ENCODE peak calls at places on chromosomes 3 and 15, in eight cellular contexts. T, S, D, L, G, I, Z and B are unnamed samples.

GRCh38 chr3:155334897-155335883 is 41.7 kb upstream of the STRIT1 start:
- DNase-seq in T (no peak), S (no peak), D (peak; percentile 28), L (peak; percentile 98), G (no peak), I (no peak), Z (no peak), B (no peak)

GRCh38 chr3:117788086-117788485 is 1078.5 kb downstream of the TUSC7 start:
- DNase-seq in T (no peak), S (peak; percentile 66), D (peak; percentile 65), L (no peak), G (no peak), I (no peak), Z (no peak), B (peak; percentile 75)

GRCh38 chr15:42106278-42106677 is 11.9 kb upstream of the PLA2G4D start:
- DNase-seq in T (no peak), S (no peak), D (no peak), L (no peak), G (no peak), I (peak; percentile 18), Z (no peak), B (no peak)

GRCh38 chr15:40064231-40064894 is 25.4 kb upstream of the SRP14 start:
- DNase-seq in T (no peak), S (peak; percentile 62), D (peak; percentile 98), L (no peak), G (no peak), I (no peak), Z (no peak), B (peak; percentile 91)

GRCh38 chr3:18111702-18112311 is 313.3 kb downstream of the SATB1 start:
- DNase-seq in T (peak; percentile 12), S (no peak), D (no peak), L (peak; percentile 68), G (no peak), I (no peak), Z (peak; percentile 19), B (peak; percentile 50)

GRCh38 chr3:128348805-128349531 is 117.7 kb downstream of the DNAJB8 start:
- DNase-seq in T (no peak), S (no peak), D (no peak), L (peak; percentile 22), G (no peak), I (no peak), Z (no peak), B (peak; percentile 20)

GRCh38 chr3:5304789-5305680 is 117.5 kb downstream of the EDEM1 start:
- DNase-seq in T (peak; percentile 57), S (peak; percentile 6), D (peak; percentile 52), L (peak; percentile 34), G (no peak), I (peak; percentile 55), Z (peak; percentile 40), B (peak; percentile 26)

GRCh38 chr15:33706173-33706572 is 262.1 kb upstream of the CHRM5 start:
- DNase-seq in T (no peak), S (no peak), D (no peak), L (no peak), G (no peak), I (no peak), Z (no peak), B (no peak)

GRCh38 chr3:102169915-102170479 is 264.8 kb upstream of the ZPLD1 start:
- DNase-seq in T (no peak), S (no peak), D (peak; percentile 14), L (no peak), G (no peak), I (no peak), Z (no peak), B (no peak)

GRCh38 chr3:35522450-35522849 is 116.9 kb upstream of the ARPP21 start:
- DNase-seq in T (no peak), S (no peak), D (no peak), L (no peak), G (no peak), I (no peak), Z (no peak), B (no peak)

GRCh38 chr15:80785335-80785734 is 6.2 kb downstream of the CEMIP start:
- DNase-seq in T (no peak), S (no peak), D (peak; percentile 64), L (no peak), G (no peak), I (no peak), Z (no peak), B (no peak)

GRCh38 chr3:34872406-34872805 is 766.9 kb upstream of the ARPP21 start:
- DNase-seq in T (no peak), S (no peak), D (no peak), L (no peak), G (no peak), I (no peak), Z (no peak), B (no peak)

GRCh38 chr3:128547368-128547987 is 54.5 kb upstream of the GATA2 start:
- DNase-seq in T (no peak), S (no peak), D (peak; percentile 66), L (no peak), G (no peak), I (no peak), Z (no peak), B (peak; percentile 78)

GRCh38 chr3:51681453-51681852 is 10.4 kb downstream of the TEX264 start:
- DNase-seq in T (peak; percentile 34), S (no peak), D (peak; percentile 21), L (peak; percentile 82), G (no peak), I (peak; percentile 80), Z (no peak), B (peak; percentile 22)

GRCh38 chr3:39126532-39127071 is 19.1 kb downstream of the TTC21A start:
- DNase-seq in T (peak; percentile 29), S (no peak), D (peak; percentile 43), L (peak; percentile 45), G (no peak), I (peak; percentile 71), Z (no peak), B (no peak)

GRCh38 chr15:49045691-49046112 is 544 bp downstream of the SECISBP2L start:
- DNase-seq in T (no peak), S (no peak), D (peak; percentile 58), L (peak; percentile 30), G (no peak), I (peak; percentile 38), Z (peak; percentile 14), B (peak; percentile 65)

GRCh38 chr3:159232966-159233365 is 431.1 kb downstream of the MFSD1 start:
- DNase-seq in T (no peak), S (no peak), D (no peak), L (no peak), G (no peak), I (no peak), Z (no peak), B (peak; percentile 36)

GRCh38 chr3:172254542-172254941 is 193.7 kb downstream of the GHSR start:
- DNase-seq in T (no peak), S (no peak), D (no peak), L (no peak), G (no peak), I (no peak), Z (no peak), B (no peak)

GRCh38 chr15:98241032-98241554 is 280.6 kb downstream of the ARRDC4 start:
- DNase-seq in T (no peak), S (no peak), D (no peak), L (peak; percentile 5), G (no peak), I (no peak), Z (peak; percentile 30), B (peak; percentile 9)

GRCh38 chr3:121152573-121152972 is 244.6 kb downstream of the STXBP5L start:
- DNase-seq in T (no peak), S (no peak), D (peak; percentile 16), L (peak; percentile 32), G (no peak), I (no peak), Z (peak; percentile 4), B (peak; percentile 13)

GRCh38 chr15:34804776-34805175 is 9.4 kb upstream of the ACTC1 start:
- DNase-seq in T (no peak), S (no peak), D (no peak), L (no peak), G (no peak), I (no peak), Z (no peak), B (no peak)

GRCh38 chr15:75036269-75036668 is 12.9 kb downstream of the PPCDC start:
- DNase-seq in T (peak; percentile 89), S (no peak), D (no peak), L (no peak), G (no peak), I (peak; percentile 60), Z (no peak), B (peak; percentile 89)

GRCh38 chr3:50675179-50676030 is 678 bp downstream of the DOCK3 start:
- DNase-seq in T (peak; percentile 67), S (no peak), D (no peak), L (no peak), G (peak; percentile 20), I (no peak), Z (peak; percentile 76), B (peak; percentile 18)

GRCh38 chr3:45092132-45093031 is 53.8 kb downstream of the CDCP1 start:
- DNase-seq in T (peak; percentile 80), S (no peak), D (peak; percentile 92), L (no peak), G (no peak), I (peak; percentile 77), Z (peak; percentile 35), B (peak; percentile 98)

GRCh38 chr15:66673410-66674322 is 28.4 kb upstream of the SMAD6 start:
- DNase-seq in T (no peak), S (no peak), D (peak; percentile 37), L (no peak), G (no peak), I (peak; percentile 88), Z (peak; percentile 79), B (no peak)

GRCh38 chr3:161163297-161163696 is 57.8 kb upstream of the NMD3 start:
- DNase-seq in T (peak; percentile 30), S (peak; percentile 73), D (peak; percentile 99), L (no peak), G (no peak), I (no peak), Z (no peak), B (peak; percentile 98)

GRCh38 chr15:78179906-78180305 is 30.7 kb downstream of the IDH3A start:
- DNase-seq in T (no peak), S (no peak), D (no peak), L (no peak), G (no peak), I (peak; percentile 6), Z (no peak), B (no peak)

GRCh38 chr3:48655586-48655985 is 7.1 kb downstream of the CELSR3 start:
- DNase-seq in T (no peak), S (no peak), D (no peak), L (peak; percentile 18), G (peak; percentile 40), I (no peak), Z (no peak), B (no peak)

GRCh38 chr15:37031198-37031597 is 69.2 kb downstream of the MEIS2 start:
- DNase-seq in T (no peak), S (no peak), D (peak; percentile 80), L (no peak), G (no peak), I (no peak), Z (no peak), B (peak; percentile 46)

GRCh38 chr15:97350813-97351212 is 609.7 kb upstream of the ARRDC4 start:
- DNase-seq in T (no peak), S (no peak), D (no peak), L (no peak), G (no peak), I (no peak), Z (no peak), B (no peak)

GRCh38 chr3:61847784-61848462 is 286.6 kb downstream of the PTPRG start:
- DNase-seq in T (no peak), S (peak; percentile 28), D (peak; percentile 37), L (no peak), G (no peak), I (peak; percentile 66), Z (no peak), B (peak; percentile 39)

GRCh38 chr3:183252973-183253363 is at the start of gene B3GNT5:
- DNase-seq in T (peak; percentile 85), S (no peak), D (no peak), L (no peak), G (no peak), I (peak; percentile 92), Z (peak; percentile 16), B (peak; percentile 26)

GRCh38 chr3:112778298-112779008 is 68.2 kb downstream of the CD200R1L start:
- DNase-seq in T (peak; percentile 55), S (peak; percentile 76), D (peak; percentile 89), L (no peak), G (no peak), I (no peak), Z (no peak), B (peak; percentile 70)

GRCh38 chr3:126077754-126078153 is 6.2 kb downstream of the SLC41A3 start:
- DNase-seq in T (no peak), S (no peak), D (no peak), L (no peak), G (no peak), I (no peak), Z (no peak), B (no peak)